ENCODE peak calls at places on chromosomes 1 and 21, in seven cellular contexts. Z is tibial nerve; V is A549; L is CD8-positive, alpha-beta memory T cell; G is H9; Y is ovary; W is right cardiac atrium. M is an unnamed sample. For H3K9me3, the result is how much of the 10 kb centered on the place peaks cover.

GRCh38 chr1:7669559-7670208 is 101.4 kb upstream of the VAMP3 start:
- DNase-seq in Y (peak), W (no peak), V (peak), L (peak), Z (no peak), G (peak), M (no peak)

GRCh38 chr21:46202592-46203202 is 18.4 kb upstream of the SPATC1L start:
- DNase-seq in V (no peak), W (no peak), Z (no peak), L (peak), G (no peak), Y (no peak), M (no peak)

GRCh38 chr21:42992943-42993712 is 18.8 kb downstream of the PKNOX1 start:
- DNase-seq in Z (no peak), Y (no peak), V (no peak), L (no peak), G (no peak), W (no peak), M (no peak)

GRCh38 chr1:199510314-199510713 is 517.2 kb upstream of the NR5A2 start:
- DNase-seq in Z (no peak), W (no peak), V (no peak), L (no peak), Y (no peak), G (no peak), M (no peak)

GRCh38 chr1:63705058-63705457 is 68.8 kb upstream of the ROR1 start:
- DNase-seq in G (no peak), V (no peak), W (no peak), Z (no peak), L (no peak), Y (no peak), M (no peak)

GRCh38 chr1:205042911-205043806 is at the start of gene CNTN2:
- DNase-seq in Y (no peak), V (no peak), Z (no peak), L (no peak), W (no peak), G (peak), M (no peak)

GRCh38 chr1:2194319-2194897 is at the start of gene FAAP20:
- DNase-seq in G (peak), Z (no peak), Y (no peak), W (no peak), V (peak), L (no peak), M (no peak)

GRCh38 chr1:179938752-179939151 is 15.9 kb upstream of the CEP350 start:
- DNase-seq in W (no peak), Z (no peak), V (no peak), Y (no peak), G (no peak), L (no peak), M (no peak)

GRCh38 chr1:227781314-227781930 is 34.1 kb upstream of the PRSS38 start:
- DNase-seq in V (no peak), Z (no peak), Y (no peak), G (peak), W (no peak), L (no peak), M (no peak)

GRCh38 chr1:94819945-94820746 is at the start of gene SLC44A3:
- DNase-seq in Y (peak), Z (no peak), L (no peak), G (peak), V (peak), W (peak), M (no peak)

DNA sequence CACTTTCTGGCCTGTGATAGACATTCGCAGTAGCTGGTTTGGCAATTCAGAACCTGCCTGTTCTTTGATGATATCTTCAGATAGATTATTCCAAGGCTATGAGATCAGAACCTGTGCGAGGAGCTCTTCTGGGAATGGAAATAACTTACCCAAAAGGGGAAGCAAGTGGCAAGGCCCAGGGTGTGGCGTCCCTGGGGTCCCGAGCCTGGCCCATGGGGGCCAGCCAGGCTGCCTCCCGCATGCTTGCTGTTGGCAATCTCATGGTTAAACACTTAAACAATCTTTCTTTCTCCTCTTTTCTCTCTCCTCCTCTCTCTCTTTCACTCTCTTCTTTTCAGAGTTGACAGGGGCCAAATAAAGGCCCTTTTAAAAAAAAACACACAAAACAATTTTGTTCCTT is 108.1 kb downstream of the RNF220 start:
- DNase-seq in V (no peak), L (no peak), Y (no peak), G (no peak), W (no peak), Z (no peak), M (no peak)
- H3K27ac ChIP-seq in V (no peak), L (no peak), Y (no peak), G (no peak), W (no peak), Z (peak), M (no peak)

DNA sequence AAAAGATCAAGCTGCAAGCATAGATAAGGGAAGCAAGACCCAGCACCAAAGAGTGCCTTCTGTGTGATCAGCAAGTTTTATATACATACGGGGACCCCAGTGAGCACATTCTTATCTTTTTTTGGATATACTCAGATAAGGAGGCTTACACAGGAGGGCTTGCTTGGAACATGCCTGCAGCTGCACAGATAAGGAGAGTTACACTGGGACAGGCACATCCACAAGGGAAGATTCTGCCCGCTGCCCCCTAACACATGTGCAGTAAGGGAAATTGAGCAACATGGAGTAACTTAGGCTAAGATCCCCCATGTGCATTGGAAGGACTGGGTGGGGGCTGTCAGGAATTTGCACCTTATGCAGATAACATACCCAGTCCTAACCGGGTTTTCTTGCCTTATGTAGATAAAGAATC is 1334.7 kb downstream of the MRPL39 start:
- DNase-seq in W (no peak), L (no peak), Y (no peak), Z (no peak), G (no peak), V (no peak), M (no peak)
- H3K9me3 ChIP-seq in W (under half), L (under half), Y (under half), Z (under half), G (under half), V (under half), M (under half)

DNA sequence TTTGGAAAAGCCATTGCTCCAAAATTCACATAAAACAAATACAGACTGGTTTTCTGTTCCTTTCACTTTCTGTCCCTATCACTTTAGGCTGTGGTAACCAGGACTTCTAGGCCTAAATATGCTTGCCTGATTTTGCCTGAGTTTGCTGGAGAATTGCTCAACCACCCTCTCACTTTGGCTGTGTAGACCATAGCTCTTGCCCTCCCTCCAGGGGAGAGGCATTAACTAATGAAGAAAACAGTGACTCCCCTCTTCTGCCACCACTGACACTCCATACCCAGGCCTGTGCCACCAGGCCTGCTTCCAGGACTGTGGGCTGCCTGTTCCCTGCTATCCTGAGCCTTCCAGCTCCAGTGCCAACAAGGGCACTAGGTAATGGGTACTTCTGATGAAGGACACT is 163.5 kb downstream of the TOMM20 start:
- DNase-seq in Z (no peak), G (no peak), V (no peak), W (no peak), Y (no peak), L (no peak), M (no peak)
- H3K27ac ChIP-seq in Z (peak), G (no peak), V (peak), W (peak), Y (no peak), L (no peak), M (peak)

GRCh38 chr1:244628719-244629299 is 24.1 kb upstream of the DESI2 start:
- DNase-seq in Z (no peak), G (no peak), W (no peak), Y (no peak), L (no peak), V (no peak), M (no peak)
- H3K9me3 ChIP-seq in Z (under half), G (under half), W (under half), Y (under half), L (under half), V (under half), M (under half)

DNA sequence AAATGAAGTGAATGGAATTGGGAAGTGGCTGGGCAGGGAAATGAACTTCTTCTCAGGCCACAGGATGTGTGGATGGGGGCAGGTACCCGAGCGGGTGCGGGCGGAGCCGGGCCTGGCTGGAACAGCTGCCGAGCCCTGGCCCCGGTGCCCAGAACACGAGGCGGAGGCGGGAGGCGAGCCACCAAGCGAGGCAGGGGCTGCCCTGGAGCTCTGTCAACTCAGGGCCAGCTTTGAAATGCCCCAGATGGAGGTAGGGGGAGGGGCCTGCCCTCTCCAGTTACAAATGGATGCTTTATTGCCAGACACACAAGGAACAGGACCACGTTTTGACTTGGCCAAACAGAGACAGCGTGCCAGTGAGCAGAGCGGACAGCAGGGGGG is 240.3 kb downstream of the SDCCAG8 start:
- DNase-seq in L (no peak), Y (no peak), V (no peak), G (no peak), W (peak), Z (no peak), M (no peak)
- H3K27ac ChIP-seq in L (no peak), Y (no peak), V (no peak), G (no peak), W (peak), Z (peak), M (peak)

GRCh38 chr21:9741343-9741742 is 780.0 kb upstream of the TPTE start:
- DNase-seq in Z (no peak), V (no peak), Y (no peak), W (no peak), G (no peak), L (no peak), M (no peak)
- H3K9me3 ChIP-seq in Z (under half), V (under half), Y (under half), W (under half), G (half or more), L (under half), M (under half)

DNA sequence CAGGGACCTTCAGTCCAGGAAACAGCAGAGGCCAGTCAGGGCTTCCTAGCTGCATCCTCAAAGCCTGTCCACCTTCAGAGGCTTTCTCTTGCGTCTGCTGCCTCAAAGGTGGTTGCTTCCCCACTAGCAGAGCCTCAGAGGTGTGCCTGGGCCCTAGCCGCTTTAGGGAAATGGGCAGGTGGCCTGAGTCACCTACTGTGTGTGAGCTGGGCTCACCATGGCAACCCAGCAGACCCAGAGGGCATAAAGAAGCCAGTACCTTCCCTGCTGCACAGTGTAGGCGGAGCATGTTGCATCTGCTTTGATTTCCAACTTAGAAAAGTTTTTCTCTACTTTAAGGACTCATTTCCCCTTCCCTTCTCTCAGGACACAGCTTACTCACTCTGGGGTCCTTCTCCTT is 12.5 kb downstream of the SLC9A1 start:
- DNase-seq in Z (no peak), Y (no peak), W (no peak), V (no peak), G (peak), L (no peak), M (no peak)
- H3K27ac ChIP-seq in Z (no peak), Y (no peak), W (peak), V (peak), G (no peak), L (no peak), M (peak)

GRCh38 chr1:13546791-13547190 is 33.0 kb upstream of the LRRC38 start:
- DNase-seq in W (no peak), L (no peak), Y (no peak), G (no peak), V (no peak), Z (no peak), M (no peak)

GRCh38 chr1:13548281-13548680 is 34.5 kb upstream of the LRRC38 start:
- DNase-seq in G (no peak), Y (no peak), W (no peak), L (no peak), V (no peak), Z (no peak), M (no peak)

GRCh38 chr1:13549521-13549920 is 34.1 kb upstream of the PDPN start:
- DNase-seq in V (no peak), G (no peak), L (no peak), Y (no peak), W (no peak), Z (no peak), M (no peak)

GRCh38 chr1:13549021-13549420 is 34.6 kb upstream of the PDPN start:
- DNase-seq in L (no peak), W (no peak), G (no peak), V (no peak), Z (no peak), Y (no peak), M (no peak)

DNA sequence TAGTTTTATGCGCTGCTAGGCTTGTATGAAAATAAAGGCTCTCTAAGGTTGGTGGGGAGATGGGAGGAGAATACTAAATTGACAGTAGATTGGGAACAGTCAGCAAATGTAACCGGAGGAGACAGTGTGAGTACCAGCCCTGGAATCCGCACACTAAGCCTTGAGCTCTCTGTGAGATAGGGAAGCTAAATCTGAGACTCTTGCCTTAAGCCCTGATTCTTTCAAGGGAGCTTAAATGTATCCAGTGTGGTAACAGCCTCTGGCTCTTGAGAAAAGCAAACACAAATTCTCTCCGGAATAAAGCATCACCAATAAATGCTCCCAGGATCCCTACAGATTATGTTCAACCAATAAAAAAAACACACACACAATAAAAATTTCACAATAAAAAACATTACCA is 33.0 kb upstream of the PDPN start:
- DNase-seq in V (no peak), G (no peak), W (no peak), Y (no peak), Z (no peak), L (no peak), M (no peak)
- H3K9me3 ChIP-seq in V (under half), G (under half), W (under half), Y (under half), Z (under half), L (under half), M (under half)

DNA sequence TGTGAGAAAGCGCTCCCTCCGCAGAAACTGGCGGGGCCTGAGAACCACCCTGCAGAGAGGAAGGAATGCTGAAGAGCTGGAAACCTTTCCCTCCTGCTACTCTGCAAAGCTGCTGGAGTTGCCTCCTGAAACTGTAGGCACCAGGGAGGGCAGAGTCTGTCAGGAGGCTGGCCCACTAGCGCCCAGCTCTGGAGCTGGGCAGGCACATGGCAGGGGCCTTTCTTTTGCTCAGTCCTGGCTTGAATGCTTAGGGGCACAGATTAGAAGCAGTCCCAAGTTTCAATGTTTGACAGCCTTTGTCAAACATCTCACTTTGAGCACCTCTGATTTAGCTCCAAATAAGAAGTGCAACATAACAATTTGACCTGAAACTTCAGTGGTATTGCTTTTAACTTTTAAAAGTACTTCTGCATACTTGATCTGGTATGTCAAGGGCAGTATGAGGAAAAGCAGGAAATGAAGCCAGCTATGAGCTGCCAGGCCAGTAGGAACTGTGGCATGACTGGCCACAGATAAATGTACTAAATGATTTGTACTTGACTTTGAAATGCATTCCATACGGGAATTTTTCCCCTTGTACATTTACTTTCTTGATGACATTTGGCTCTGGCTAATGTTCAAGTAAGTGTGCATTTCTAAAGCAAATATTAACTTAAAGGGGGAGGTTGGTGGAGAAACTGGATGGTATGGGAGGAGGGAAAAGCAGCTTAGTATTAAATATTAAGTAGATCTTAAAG is 7.2 kb downstream of the C1orf116 start:
- DNase-seq in V (no peak), Z (no peak), W (no peak), Y (no peak), L (no peak), G (peak), M (no peak)
- H3K27ac ChIP-seq in V (peak), Z (peak), W (peak), Y (no peak), L (peak), G (no peak), M (peak)

DNA sequence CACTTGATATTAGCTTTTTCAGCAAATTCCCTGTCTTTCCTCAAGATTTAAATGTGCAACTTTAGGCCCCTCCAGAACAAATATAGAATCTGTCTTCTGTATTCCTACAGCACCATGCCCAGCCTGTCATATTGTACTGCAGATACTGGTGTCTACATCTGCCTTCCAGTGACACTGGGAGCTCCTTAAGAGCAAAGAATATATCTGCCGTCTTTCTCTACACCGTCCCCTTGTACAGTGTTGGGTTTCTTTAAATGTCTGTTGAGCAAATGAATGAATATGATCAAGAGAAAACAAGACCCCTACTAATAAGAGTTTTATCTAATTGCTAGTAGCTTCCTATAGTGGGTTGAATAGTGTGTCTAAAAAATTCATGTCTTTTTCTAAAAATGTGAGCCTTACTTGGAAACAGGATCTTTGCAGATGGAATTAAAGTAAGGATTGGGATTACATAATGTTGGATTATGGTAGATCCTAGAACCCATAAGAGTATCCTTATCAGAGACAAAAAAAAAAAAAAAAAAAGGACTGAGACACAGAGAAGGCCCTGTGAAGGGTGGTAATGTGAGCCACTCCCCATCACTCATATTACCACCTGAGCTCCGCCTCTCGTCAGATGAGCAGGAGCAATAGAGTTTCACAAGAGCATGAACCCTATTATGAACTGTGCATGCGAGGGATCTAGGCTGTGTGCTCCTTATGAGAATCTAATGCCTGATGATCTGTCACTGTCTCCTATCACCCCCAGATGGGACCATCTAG is 128.6 kb downstream of the FAF1 start:
- DNase-seq in L (no peak), W (no peak), G (no peak), Z (no peak), V (no peak), Y (no peak), M (no peak)
- H3K9me3 ChIP-seq in L (under half), W (under half), G (under half), Z (under half), V (under half), Y (under half), M (under half)

M was measured in esophagus squamous epithelium.